ENCODE peak calls at places on chromosomes 1 and 21, in four cellular contexts. V is H1, B is SK-N-SH, I is body of pancreas. P is an unnamed sample.

GRCh38 chr1:232952514-232953175 is 2.2 kb downstream of the NTPCR start:
- DNase-seq in V (peak), B (peak), I (peak), P (peak)

GRCh38 chr1:96845464-96845863 is 123.9 kb downstream of the PTBP2 start:
- DNase-seq in I (peak), B (no peak), V (peak), P (peak)

GRCh38 chr1:31761883-31762282 is 2.3 kb downstream of the ADGRB2 start:
- DNase-seq in I (no peak), B (no peak), V (no peak), P (no peak)

GRCh38 chr1:33119532-33120217 is 38.7 kb downstream of the AZIN2 start:
- DNase-seq in V (peak), I (no peak), B (no peak), P (no peak)

GRCh38 chr1:10794724-10795304 is 1.6 kb downstream of the CASZ1 start:
- DNase-seq in B (peak), V (no peak), I (no peak), P (peak)

GRCh38 chr1:36236302-36236701 is 12.1 kb downstream of the THRAP3 start:
- DNase-seq in I (no peak), V (no peak), B (no peak), P (peak)

GRCh38 chr1:115782571-115783281 is 14.2 kb upstream of the CASQ2 start:
- DNase-seq in I (no peak), V (no peak), B (no peak), P (no peak)

GRCh38 chr1:47912756-47913155 is 84.4 kb downstream of the TRABD2B start:
- DNase-seq in B (no peak), V (no peak), I (no peak), P (no peak)

GRCh38 chr1:203320546-203321272 is 15.4 kb downstream of the BTG2 start:
- DNase-seq in B (no peak), V (no peak), I (peak), P (no peak)

GRCh38 chr1:85356130-85356529 is 79.7 kb upstream of the BCL10 start:
- DNase-seq in B (no peak), V (no peak), I (no peak), P (no peak)

GRCh38 chr1:99645699-99646531 is at the start of gene PALMD:
- DNase-seq in V (no peak), I (peak), B (peak), P (peak)

GRCh38 chr21:44972821-44973220 is 33.0 kb downstream of the SLX9 start:
- DNase-seq in I (no peak), V (no peak), B (no peak), P (no peak)

GRCh38 chr1:1202831-1203560 is 3.4 kb downstream of the TNFRSF18 start:
- DNase-seq in I (no peak), B (no peak), V (no peak), P (no peak)

GRCh38 chr1:29055160-29055559 is 68.5 kb downstream of the TMEM200B start:
- DNase-seq in B (no peak), I (no peak), V (no peak), P (no peak)

GRCh38 chr1:175471039-175471800 is 272.2 kb downstream of the TNR start:
- DNase-seq in B (no peak), I (no peak), V (no peak), P (no peak)

GRCh38 chr1:27306892-27307850 is 14.8 kb upstream of the TMEM222 start:
- DNase-seq in B (no peak), V (no peak), I (no peak), P (peak)

GRCh38 chr1:150444232-150444631 is 43.0 kb upstream of the TARS2 start:
- DNase-seq in B (no peak), I (no peak), V (no peak), P (no peak)

GRCh38 chr1:154081386-154082126 is 73.3 kb downstream of the NUP210L start:
- DNase-seq in B (no peak), V (no peak), I (no peak), P (no peak)

GRCh38 chr1:181482521-181483083 is 715 bp upstream of the CACNA1E start:
- DNase-seq in I (no peak), V (no peak), B (peak), P (no peak)

DNA sequence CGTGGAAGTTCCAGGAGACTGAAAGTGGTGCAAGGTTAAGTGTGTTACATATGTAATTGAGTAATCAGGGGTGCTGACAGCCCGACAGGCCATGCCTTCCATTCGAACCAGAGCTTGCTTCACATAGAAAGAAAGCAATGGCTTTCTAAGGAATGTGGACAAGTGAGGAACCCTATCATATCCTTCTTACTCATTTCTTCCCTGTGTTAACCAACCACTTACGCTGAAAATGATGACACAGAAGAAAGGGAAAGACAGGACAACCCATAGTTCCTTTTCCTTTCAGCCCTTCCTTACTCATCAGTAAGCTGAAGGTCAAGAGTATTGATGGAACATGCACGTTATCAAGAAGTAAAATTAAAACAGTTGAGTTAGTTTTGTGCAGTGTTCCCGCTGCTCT is 48.1 kb upstream of the KCNA3 start:
- DNase-seq in V (no peak), B (no peak), I (no peak), P (no peak)
- TF ChIP-seq CTCF in V (no peak), B (no peak), I (no peak), P (no peak)

GRCh38 chr1:159669338-159669737 is 45.1 kb downstream of the CRP start:
- DNase-seq in I (no peak), B (no peak), V (no peak), P (no peak)

GRCh38 chr1:159678924-159679323 is 35.5 kb downstream of the CRP start:
- DNase-seq in I (no peak), V (no peak), B (no peak), P (no peak)

DNA sequence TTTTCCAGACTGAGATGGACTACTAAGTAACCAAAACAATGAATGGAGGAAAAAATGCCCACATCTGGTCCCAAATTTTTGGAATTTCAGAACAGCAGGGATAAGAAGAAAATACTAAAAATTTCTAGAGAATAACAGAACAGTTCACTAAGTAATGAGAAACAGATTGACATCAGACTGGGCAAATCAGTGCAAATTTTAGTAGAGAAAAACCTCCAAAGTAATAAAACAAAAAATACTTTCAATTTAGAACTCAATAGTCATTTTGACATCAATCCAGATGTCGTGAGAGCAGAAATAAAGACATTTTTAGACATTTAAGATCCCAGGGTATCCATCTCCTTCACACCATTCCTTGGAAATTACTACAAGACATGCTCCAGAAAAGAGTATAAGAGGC is 39.3 kb downstream of the CRP start:
- DNase-seq in B (no peak), I (no peak), V (no peak), P (no peak)
- H3K4me3 ChIP-seq in B (no peak), I (no peak), V (no peak), P (no peak)

GRCh38 chr1:3905953-3906671 is 6.0 kb upstream of the C1orf174 start:
- DNase-seq in I (peak), V (no peak), B (no peak), P (no peak)

GRCh38 chr1:3907621-3908165 is 7.6 kb upstream of the C1orf174 start:
- DNase-seq in I (peak), B (no peak), V (no peak), P (no peak)

GRCh38 chr1:3905266-3905952 is 5.3 kb upstream of the C1orf174 start:
- DNase-seq in V (no peak), I (peak), B (no peak), P (no peak)

GRCh38 chr1:3906672-3907020 is 6.6 kb upstream of the C1orf174 start:
- DNase-seq in I (peak), B (no peak), V (no peak), P (no peak)

GRCh38 chr1:3907031-3907534 is 7.0 kb upstream of the C1orf174 start:
- DNase-seq in B (peak), V (no peak), I (peak), P (peak)
- TF ChIP-seq CTCF in B (no peak), V (no peak), I (no peak), P (peak)

DNA sequence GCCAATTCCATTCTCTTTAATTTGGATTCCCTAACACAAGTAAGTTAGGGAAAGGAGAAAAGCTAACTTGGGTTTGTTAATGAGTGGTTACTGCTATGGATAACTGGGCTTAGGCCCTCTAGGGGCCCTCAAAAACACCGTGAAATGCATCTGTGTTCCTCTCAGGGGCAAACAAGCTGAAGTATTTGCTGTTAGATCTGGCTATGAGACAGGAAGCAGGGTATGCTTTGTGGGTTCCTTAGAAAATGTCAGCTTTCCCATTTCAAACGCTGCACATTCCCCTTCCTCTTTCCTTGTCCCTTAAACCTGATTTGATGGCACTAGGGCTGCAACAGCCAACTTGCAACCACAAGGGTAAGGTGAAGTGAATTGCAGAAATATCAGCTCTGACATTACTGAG is 5.7 kb upstream of the CAP1 start:
- DNase-seq in V (no peak), B (no peak), I (no peak), P (no peak)
- H3K4me3 ChIP-seq in V (no peak), B (no peak), I (no peak), P (no peak)